ENCODE peak calls at places on chromosomes 7 and 10, in six cellular contexts. X is left lung, E is type B pancreatic cell, S is spleen, A is choroid plexus epithelial cell, W is uterus. P is an unnamed sample.

GRCh38 chr10:63434866-63435854 is 30.6 kb downstream of the JMJD1C start:
- DNase-seq in X (no peak), E (no peak), S (no peak), A (no peak), W (no peak), P (no peak)

GRCh38 chr7:119943932-119944600 is 328.9 kb upstream of the KCND2 start:
- DNase-seq in X (no peak), E (no peak), S (no peak), A (no peak), W (no peak), P (no peak)

GRCh38 chr7:125516194-125516593 is 586.6 kb upstream of the POT1 start:
- DNase-seq in X (no peak), E (no peak), S (no peak), A (no peak), W (no peak), P (no peak)

GRCh38 chr7:37853468-37853867 is 5.1 kb downstream of the NME8 start:
- DNase-seq in X (no peak), E (no peak), S (no peak), A (peak), W (no peak), P (no peak)

GRCh38 chr7:72337822-72338167 is 74.3 kb downstream of the CALN1 start:
- DNase-seq in X (no peak), E (no peak), S (no peak), A (no peak), W (no peak), P (no peak)

GRCh38 chr7:131040467-131040932 is 287.2 kb upstream of the MKLN1 start:
- DNase-seq in X (no peak), E (no peak), S (no peak), A (peak), W (peak), P (peak)

GRCh38 chr10:28118985-28119628 is 120.2 kb upstream of the ODAD2 start:
- DNase-seq in X (no peak), E (no peak), S (no peak), A (no peak), W (no peak), P (no peak)

GRCh38 chr10:1549591-1550290 is 187.6 kb downstream of the ADARB2 start:
- DNase-seq in X (peak), E (no peak), S (peak), A (no peak), W (no peak), P (no peak)

GRCh38 chr7:117839507-117839906 is 33.7 kb downstream of the CTTNBP2 start:
- DNase-seq in X (no peak), E (no peak), S (no peak), A (no peak), W (no peak), P (no peak)

GRCh38 chr7:107879400-107880035 is 11.5 kb upstream of the DLD start:
- DNase-seq in X (no peak), E (no peak), S (no peak), A (peak), W (no peak), P (no peak)

GRCh38 chr10:34731213-34731612 is 83.9 kb downstream of the PARD3 start:
- DNase-seq in X (no peak), E (no peak), S (no peak), A (no peak), W (no peak), P (no peak)

GRCh38 chr7:84085147-84085546 is 109.4 kb downstream of the SEMA3A start:
- DNase-seq in X (no peak), E (no peak), S (no peak), A (peak), W (no peak), P (no peak)

GRCh38 chr10:123013456-123014419 is 4.9 kb downstream of the ACADSB start:
- DNase-seq in X (no peak), E (no peak), S (peak), A (no peak), W (no peak), P (no peak)

GRCh38 chr10:44965651-44966097 is 6.1 kb downstream of the RASSF4 start:
- DNase-seq in X (no peak), E (peak), S (peak), A (no peak), W (no peak), P (no peak)

GRCh38 chr7:91609525-91609924 is 271.0 kb downstream of the MTERF1 start:
- DNase-seq in X (no peak), E (no peak), S (no peak), A (peak), W (no peak), P (no peak)

GRCh38 chr7:157394246-157395191 is 57.7 kb downstream of the DNAJB6 start:
- DNase-seq in X (no peak), E (no peak), S (no peak), A (peak), W (no peak), P (no peak)

GRCh38 chr7:80721880-80722595 is 83.6 kb downstream of the CD36 start:
- DNase-seq in X (no peak), E (no peak), S (no peak), A (peak), W (no peak), P (no peak)

GRCh38 chr7:41404375-41405074 is 298.4 kb downstream of the INHBA start:
- DNase-seq in X (no peak), E (no peak), S (no peak), A (no peak), W (no peak), P (no peak)

GRCh38 chr10:22646291-22646926 is 68.0 kb downstream of the PIP4K2A start:
- DNase-seq in X (no peak), E (no peak), S (no peak), A (peak), W (no peak), P (no peak)

GRCh38 chr10:101725843-101726242 is 30.9 kb upstream of the FBXW4 start:
- DNase-seq in X (no peak), E (no peak), S (no peak), A (no peak), W (no peak), P (no peak)

GRCh38 chr10:71985542-71986250 is 21.5 kb downstream of the CHST3 start:
- DNase-seq in X (no peak), E (no peak), S (no peak), A (peak), W (no peak), P (no peak)

GRCh38 chr7:44935583-44935982 is 43.2 kb downstream of the MYO1G start:
- DNase-seq in X (no peak), E (no peak), S (no peak), A (no peak), W (no peak), P (no peak)

GRCh38 chr7:112869111-112869774 is 79.0 kb upstream of the TMEM168 start:
- DNase-seq in X (peak), E (no peak), S (no peak), A (peak), W (no peak), P (no peak)

GRCh38 chr7:132865766-132866531 is 215.9 kb downstream of the CHCHD3 start:
- DNase-seq in X (no peak), E (no peak), S (no peak), A (peak), W (no peak), P (no peak)

GRCh38 chr10:60235001-60235400 is 154.7 kb downstream of the ANK3 start:
- DNase-seq in X (no peak), E (no peak), S (no peak), A (peak), W (no peak), P (no peak)

GRCh38 chr7:96121752-96122151 is 200.1 kb downstream of the SLC25A13 start:
- DNase-seq in X (no peak), E (no peak), S (no peak), A (no peak), W (no peak), P (no peak)

DNA sequence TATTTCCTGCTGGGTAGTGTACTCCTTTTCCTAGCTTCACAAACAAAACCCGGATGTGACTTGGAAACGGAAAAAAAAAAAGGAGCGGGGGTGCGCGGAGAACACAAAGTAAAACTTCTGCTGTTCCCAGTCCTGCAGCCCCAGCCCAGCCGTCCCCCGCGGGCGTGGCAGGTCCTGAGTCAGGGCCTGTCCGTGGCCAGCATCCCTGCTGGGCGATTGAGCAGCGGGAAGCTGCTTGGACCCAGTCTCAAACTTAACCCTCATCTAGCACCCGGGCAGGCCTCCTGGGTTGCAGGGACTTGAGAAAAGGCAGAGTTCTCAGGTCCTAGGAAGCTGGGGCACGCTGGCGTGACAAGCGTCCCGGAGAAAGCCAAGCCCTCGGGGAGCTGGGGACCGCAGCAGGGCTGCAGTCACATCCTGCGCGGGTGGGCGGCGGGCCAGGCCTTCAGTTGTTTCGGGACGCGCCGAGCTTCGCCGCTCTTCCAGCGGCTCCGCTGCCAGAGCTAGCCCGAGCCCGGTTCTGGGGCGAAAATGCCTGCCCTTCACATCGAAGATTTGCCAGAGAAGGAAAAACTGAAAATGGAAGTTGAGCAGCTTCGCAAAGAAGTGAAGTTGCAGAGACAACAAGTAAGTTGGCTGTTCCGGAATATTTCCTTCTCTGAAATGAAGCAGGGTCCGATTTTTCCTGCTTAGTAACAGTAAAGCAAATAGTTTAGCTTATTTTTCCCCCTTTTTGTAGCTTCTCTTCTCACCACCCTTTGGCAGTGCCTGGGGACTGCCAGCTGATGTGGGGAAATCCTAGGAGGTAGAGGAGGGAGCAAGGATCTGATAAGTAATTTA is at the start of gene GNG11:
- DNase-seq in X (peak), E (peak), S (peak), A (peak), W (peak), P (peak)
- TF ChIP-seq CTCF in X (no peak), E (no peak), S (no peak), A (no peak), W (no peak), P (no peak)

GRCh38 chr7:100874577-100875355 is at the start of gene SRRT:
- DNase-seq in X (peak), E (peak), S (peak), A (peak), W (peak), P (peak)
- TF ChIP-seq CTCF in X (peak), E (peak), S (peak), A (peak), W (peak), P (peak)

DNA sequence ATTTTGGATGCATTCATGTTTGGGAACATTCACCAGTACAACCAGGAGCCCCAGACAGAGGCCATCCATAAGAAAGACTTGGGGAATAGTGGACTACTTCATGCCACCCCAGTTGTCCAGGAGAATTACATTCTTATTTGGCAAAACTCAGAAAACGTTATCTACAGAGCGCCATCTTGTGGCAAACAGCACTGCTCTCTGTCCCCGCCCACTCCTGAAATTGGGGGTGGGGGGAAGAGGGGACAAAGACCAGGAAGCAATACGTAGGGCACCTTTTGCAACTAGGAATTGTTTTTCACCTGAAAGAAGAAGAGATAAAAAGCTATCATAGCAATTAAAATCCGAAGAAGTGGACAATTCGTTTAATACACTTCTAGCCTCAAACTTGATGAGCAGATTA is 134.6 kb upstream of the MGMT start:
- DNase-seq in X (no peak), E (no peak), S (no peak), A (peak), W (no peak), P (no peak)
- TF ChIP-seq CTCF in X (peak), E (peak), S (peak), A (peak), W (peak), P (peak)

GRCh38 chr7:30682131-30683083 is at the start of gene CRHR2:
- DNase-seq in X (no peak), E (no peak), S (no peak), A (no peak), W (no peak), P (peak)
- TF ChIP-seq CTCF in X (no peak), E (peak), S (peak), A (peak), W (peak), P (peak)

GRCh38 chr10:11113156-11113555 is 95.5 kb downstream of the CELF2 start:
- DNase-seq in X (no peak), E (no peak), S (no peak), A (no peak), W (no peak), P (no peak)
- TF ChIP-seq CTCF in X (no peak), E (peak), S (peak), A (no peak), W (no peak), P (peak)

P was measured in progenitor cell of endocrine pancreas.